ENCODE peak calls at places on chromosome 12, in four cellular contexts. One of them, this sample, is unnamed. For H3K4me1, the result is how much of the 10 kb centered on the place peaks cover.

GRCh38 chr12:9244894-9245293 is 36.7 kb upstream of the PZP start:
- DNase-seq in neural progenitor cell: no peak
- DNase-seq in colonic mucosa: no peak
- DNase-seq in tibial nerve: no peak
- DNase-seq in this sample: no peak

GRCh38 chr12:112321277-112321676 is 61.0 kb downstream of the HECTD4 start:
- DNase-seq in colonic mucosa: no peak
- DNase-seq in tibial nerve: no peak
- DNase-seq in neural progenitor cell: no peak
- DNase-seq in this sample: no peak

GRCh38 chr12:128323526-128323925 is 56.6 kb downstream of the TMEM132C start:
- DNase-seq in tibial nerve: no peak
- DNase-seq in neural progenitor cell: peak
- DNase-seq in colonic mucosa: no peak
- DNase-seq in this sample: peak

GRCh38 chr12:75870878-75871277 is 160.7 kb downstream of the PHLDA1 start:
- DNase-seq in colonic mucosa: no peak
- DNase-seq in tibial nerve: no peak
- DNase-seq in neural progenitor cell: no peak
- DNase-seq in this sample: no peak

GRCh38 chr12:93061414-93062099 is 132.5 kb upstream of the EEA1 start:
- DNase-seq in tibial nerve: no peak
- DNase-seq in colonic mucosa: no peak
- DNase-seq in neural progenitor cell: peak
- DNase-seq in this sample: peak

GRCh38 chr12:4069046-4070010 is 196.1 kb upstream of the PARP11 start:
- DNase-seq in tibial nerve: no peak
- DNase-seq in neural progenitor cell: no peak
- DNase-seq in colonic mucosa: no peak
- DNase-seq in this sample: no peak

GRCh38 chr12:47184229-47184628 is 104.5 kb upstream of the AMIGO2 start:
- DNase-seq in colonic mucosa: no peak
- DNase-seq in tibial nerve: no peak
- DNase-seq in neural progenitor cell: no peak
- DNase-seq in this sample: no peak

GRCh38 chr12:92550234-92550633 is 152.6 kb upstream of the PLEKHG7 start:
- DNase-seq in tibial nerve: no peak
- DNase-seq in colonic mucosa: no peak
- DNase-seq in neural progenitor cell: no peak
- DNase-seq in this sample: no peak

GRCh38 chr12:96824074-96824837 is 82.8 kb upstream of the NEDD1 start:
- DNase-seq in neural progenitor cell: no peak
- DNase-seq in colonic mucosa: no peak
- DNase-seq in tibial nerve: no peak
- DNase-seq in this sample: no peak

GRCh38 chr12:3537916-3538690 is 47.1 kb downstream of the PRMT8 start:
- DNase-seq in tibial nerve: no peak
- DNase-seq in colonic mucosa: no peak
- DNase-seq in neural progenitor cell: no peak
- DNase-seq in this sample: peak

GRCh38 chr12:4288296-4289019 is 14.9 kb downstream of the CCND2 start:
- DNase-seq in colonic mucosa: no peak
- DNase-seq in neural progenitor cell: no peak
- DNase-seq in tibial nerve: no peak
- DNase-seq in this sample: peak

GRCh38 chr12:12349711-12350665 is at the start of gene MANSC1:
- DNase-seq in colonic mucosa: peak
- DNase-seq in neural progenitor cell: peak
- DNase-seq in tibial nerve: peak
- DNase-seq in this sample: peak

GRCh38 chr12:110355080-110355479 is 48.4 kb downstream of the ANAPC7 start:
- DNase-seq in colonic mucosa: no peak
- DNase-seq in neural progenitor cell: peak
- DNase-seq in tibial nerve: no peak
- DNase-seq in this sample: peak

GRCh38 chr12:132323171-132324010 is 6.0 kb downstream of the GALNT9 start:
- DNase-seq in tibial nerve: no peak
- DNase-seq in colonic mucosa: no peak
- DNase-seq in neural progenitor cell: no peak
- DNase-seq in this sample: no peak

GRCh38 chr12:108712164-108712924 is 19.0 kb downstream of the CORO1C start:
- DNase-seq in tibial nerve: no peak
- DNase-seq in neural progenitor cell: no peak
- DNase-seq in colonic mucosa: no peak
- DNase-seq in this sample: peak

GRCh38 chr12:99609455-99610181 is 37.9 kb upstream of the GARIN6 start:
- DNase-seq in colonic mucosa: no peak
- DNase-seq in tibial nerve: no peak
- DNase-seq in neural progenitor cell: no peak
- DNase-seq in this sample: no peak

GRCh38 chr12:69059465-69060457 is 126.8 kb upstream of the CPM start:
- DNase-seq in neural progenitor cell: no peak
- DNase-seq in tibial nerve: no peak
- DNase-seq in colonic mucosa: no peak
- DNase-seq in this sample: no peak

GRCh38 chr12:66115083-66115600 is 15.4 kb downstream of the LLPH start:
- DNase-seq in colonic mucosa: no peak
- DNase-seq in tibial nerve: no peak
- DNase-seq in neural progenitor cell: no peak
- DNase-seq in this sample: no peak

GRCh38 chr12:100159391-100160104 is 16.9 kb upstream of the BLTP3B start:
- DNase-seq in colonic mucosa: no peak
- DNase-seq in tibial nerve: no peak
- DNase-seq in neural progenitor cell: no peak
- DNase-seq in this sample: no peak

GRCh38 chr12:79337891-79338290 is 352.9 kb downstream of the PAWR start:
- DNase-seq in tibial nerve: no peak
- DNase-seq in neural progenitor cell: no peak
- DNase-seq in colonic mucosa: no peak
- DNase-seq in this sample: no peak

GRCh38 chr12:74111688-74112360 is 425.8 kb upstream of the ATXN7L3B start:
- DNase-seq in tibial nerve: no peak
- DNase-seq in colonic mucosa: no peak
- DNase-seq in neural progenitor cell: peak
- DNase-seq in this sample: peak

GRCh38 chr12:76942276-76942675 is 63.5 kb upstream of the CSRP2 start:
- DNase-seq in colonic mucosa: no peak
- DNase-seq in neural progenitor cell: no peak
- DNase-seq in tibial nerve: no peak
- DNase-seq in this sample: no peak

GRCh38 chr12:95763809-95764253 is 26.7 kb downstream of the NTN4 start:
- DNase-seq in colonic mucosa: peak
- DNase-seq in neural progenitor cell: no peak
- DNase-seq in tibial nerve: peak
- DNase-seq in this sample: no peak

GRCh38 chr12:108638141-108638823 is 4.6 kb upstream of the SELPLG start:
- DNase-seq in tibial nerve: no peak
- DNase-seq in colonic mucosa: no peak
- DNase-seq in neural progenitor cell: peak
- DNase-seq in this sample: peak

GRCh38 chr12:1826867-1827705 is 6.7 kb downstream of the LRTM2 start:
- DNase-seq in neural progenitor cell: no peak
- DNase-seq in tibial nerve: no peak
- DNase-seq in colonic mucosa: no peak
- DNase-seq in this sample: no peak
- H3K4me3 ChIP-seq in neural progenitor cell: no peak
- H3K4me3 ChIP-seq in tibial nerve: no peak
- H3K4me3 ChIP-seq in colonic mucosa: no peak
- H3K4me3 ChIP-seq in this sample: no peak

GRCh38 chr12:85076688-85077430 is 40.7 kb downstream of the LRRIQ1 start:
- DNase-seq in colonic mucosa: no peak
- DNase-seq in neural progenitor cell: peak
- DNase-seq in tibial nerve: no peak
- DNase-seq in this sample: peak
- TF ChIP-seq CTCF in colonic mucosa: no peak
- TF ChIP-seq CTCF in neural progenitor cell: peak
- TF ChIP-seq CTCF in tibial nerve: peak
- TF ChIP-seq CTCF in this sample: peak

DNA sequence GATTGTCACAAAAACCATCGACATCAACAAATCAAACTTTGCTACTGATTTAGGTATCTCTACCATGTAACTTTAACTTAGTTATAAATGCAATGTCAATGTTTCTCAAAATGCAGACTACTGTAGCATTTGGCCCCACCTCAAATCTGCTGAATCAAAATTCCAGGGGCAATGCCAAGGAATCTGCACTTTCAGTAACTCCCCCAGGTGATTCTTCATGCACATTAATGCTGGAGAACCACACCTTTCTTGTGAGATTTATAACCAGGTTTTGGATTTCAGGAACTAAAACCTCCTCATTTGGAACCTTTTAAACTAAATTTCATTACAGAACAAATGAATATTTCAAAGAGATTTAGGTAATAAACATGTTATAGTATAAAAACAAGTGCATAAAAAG is 4.9 kb downstream of the ATP2B1 start:
- DNase-seq in colonic mucosa: no peak
- DNase-seq in neural progenitor cell: no peak
- DNase-seq in tibial nerve: no peak
- DNase-seq in this sample: no peak
- H3K4me1 ChIP-seq in colonic mucosa: under half
- H3K4me1 ChIP-seq in neural progenitor cell: under half
- H3K4me1 ChIP-seq in tibial nerve: under half
- H3K4me1 ChIP-seq in this sample: under half

GRCh38 chr12:118874698-118875548 is 106.4 kb upstream of the SRRM4 start:
- DNase-seq in colonic mucosa: no peak
- DNase-seq in neural progenitor cell: peak
- DNase-seq in tibial nerve: no peak
- DNase-seq in this sample: peak
- H3K4me3 ChIP-seq in colonic mucosa: no peak
- H3K4me3 ChIP-seq in neural progenitor cell: peak
- H3K4me3 ChIP-seq in tibial nerve: no peak
- H3K4me3 ChIP-seq in this sample: no peak

DNA sequence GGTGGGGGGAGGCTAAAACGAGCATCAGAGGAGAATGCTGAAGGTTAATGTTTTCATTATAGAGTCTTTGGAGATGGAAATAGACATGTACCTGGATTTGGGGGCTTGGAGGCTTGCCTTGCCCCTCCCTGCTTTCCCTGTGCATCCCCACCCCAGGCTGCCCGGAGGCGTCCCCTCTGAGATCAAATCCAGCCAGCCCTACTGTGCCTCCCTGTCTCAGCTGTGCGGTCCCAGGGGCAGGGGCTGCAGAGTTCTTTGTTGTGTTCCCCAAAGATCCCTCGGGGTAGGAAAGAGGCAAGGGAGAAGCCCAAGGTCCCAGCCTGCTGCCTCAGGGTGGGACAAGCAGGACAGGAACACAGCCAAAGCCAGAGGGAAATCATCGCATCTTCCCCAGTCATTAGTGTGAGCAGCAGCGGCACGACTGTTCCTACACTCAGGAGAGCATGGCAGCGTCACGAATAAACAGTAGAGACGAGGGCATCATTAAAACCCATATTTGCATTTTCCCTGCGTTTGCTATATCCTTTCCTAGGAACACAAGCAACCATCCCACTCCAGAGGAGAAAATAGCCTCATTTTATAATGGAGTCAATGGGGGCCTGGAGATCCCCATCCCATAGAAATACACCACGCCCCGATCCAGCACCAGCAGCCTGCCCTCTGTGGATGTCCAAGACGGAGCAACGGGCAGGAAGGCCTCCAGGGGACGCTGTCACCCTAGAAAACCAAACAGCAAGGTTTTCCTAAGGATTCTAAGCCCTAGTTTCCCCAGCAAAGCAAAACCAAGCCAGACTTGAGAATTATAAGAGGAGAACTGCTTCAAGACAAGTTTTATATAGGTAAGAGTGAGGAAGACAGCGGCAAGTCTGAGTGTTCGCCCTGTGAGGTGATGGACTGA is 32.4 kb downstream of the ANO2 start:
- DNase-seq in colonic mucosa: no peak
- DNase-seq in tibial nerve: no peak
- DNase-seq in neural progenitor cell: peak
- DNase-seq in this sample: peak
- TF ChIP-seq CTCF in colonic mucosa: no peak
- TF ChIP-seq CTCF in tibial nerve: no peak
- TF ChIP-seq CTCF in neural progenitor cell: peak
- TF ChIP-seq CTCF in this sample: peak

This sample was measured in endodermal cell.